ENCODE peak calls at places on chromosome 12, in ten cellular contexts. One of them, this sample, is unnamed.

GRCh38 chr12:106870116-106870515 is 85.6 kb upstream of the TMEM263 start:
- DNase-seq in suprapubic skin: no peak
- DNase-seq in upper lobe of right lung: no peak
- DNase-seq in fibroblast of the aortic adventitia: no peak
- DNase-seq in AG10803: no peak
- DNase-seq in pancreas: no peak
- DNase-seq in mucosa of descending colon: no peak
- DNase-seq in A673: no peak
- DNase-seq in GM12865: no peak
- DNase-seq in GM12864: no peak
- DNase-seq in this sample: no peak

GRCh38 chr12:78143717-78144116 is 313.0 kb downstream of the NAV3 start:
- DNase-seq in suprapubic skin: no peak
- DNase-seq in upper lobe of right lung: no peak
- DNase-seq in fibroblast of the aortic adventitia: no peak
- DNase-seq in AG10803: no peak
- DNase-seq in pancreas: no peak
- DNase-seq in mucosa of descending colon: no peak
- DNase-seq in A673: no peak
- DNase-seq in GM12865: no peak
- DNase-seq in GM12864: no peak
- DNase-seq in this sample: no peak

GRCh38 chr12:50073712-50074111 is 11.4 kb upstream of the SMARCD1 start:
- DNase-seq in suprapubic skin: no peak
- DNase-seq in upper lobe of right lung: no peak
- DNase-seq in fibroblast of the aortic adventitia: no peak
- DNase-seq in AG10803: no peak
- DNase-seq in pancreas: no peak
- DNase-seq in mucosa of descending colon: no peak
- DNase-seq in A673: no peak
- DNase-seq in GM12865: no peak
- DNase-seq in GM12864: no peak
- DNase-seq in this sample: no peak

GRCh38 chr12:14618990-14619389 is 51.3 kb upstream of the PLBD1 start:
- DNase-seq in suprapubic skin: no peak
- DNase-seq in upper lobe of right lung: no peak
- DNase-seq in fibroblast of the aortic adventitia: peak
- DNase-seq in AG10803: peak
- DNase-seq in pancreas: no peak
- DNase-seq in mucosa of descending colon: peak
- DNase-seq in A673: peak
- DNase-seq in GM12865: no peak
- DNase-seq in GM12864: no peak
- DNase-seq in this sample: no peak

GRCh38 chr12:69688496-69689427 is 10.3 kb downstream of the BEST3 start:
- DNase-seq in suprapubic skin: peak
- DNase-seq in upper lobe of right lung: no peak
- DNase-seq in fibroblast of the aortic adventitia: peak
- DNase-seq in AG10803: peak
- DNase-seq in pancreas: peak
- DNase-seq in mucosa of descending colon: peak
- DNase-seq in A673: peak
- DNase-seq in GM12865: peak
- DNase-seq in GM12864: no peak
- DNase-seq in this sample: peak

GRCh38 chr12:25718081-25718731 is 165.1 kb upstream of the LMNTD1 start:
- DNase-seq in suprapubic skin: no peak
- DNase-seq in upper lobe of right lung: no peak
- DNase-seq in fibroblast of the aortic adventitia: peak
- DNase-seq in AG10803: peak
- DNase-seq in pancreas: no peak
- DNase-seq in mucosa of descending colon: peak
- DNase-seq in A673: peak
- DNase-seq in GM12865: no peak
- DNase-seq in GM12864: no peak
- DNase-seq in this sample: no peak

GRCh38 chr12:104213952-104214351 is 1.6 kb upstream of the TXNRD1 start:
- DNase-seq in suprapubic skin: no peak
- DNase-seq in upper lobe of right lung: no peak
- DNase-seq in fibroblast of the aortic adventitia: peak
- DNase-seq in AG10803: peak
- DNase-seq in pancreas: no peak
- DNase-seq in mucosa of descending colon: no peak
- DNase-seq in A673: no peak
- DNase-seq in GM12865: no peak
- DNase-seq in GM12864: no peak
- DNase-seq in this sample: no peak

GRCh38 chr12:97995085-97995484 is 520.3 kb upstream of the TMPO start:
- DNase-seq in suprapubic skin: no peak
- DNase-seq in upper lobe of right lung: no peak
- DNase-seq in fibroblast of the aortic adventitia: no peak
- DNase-seq in AG10803: no peak
- DNase-seq in pancreas: no peak
- DNase-seq in mucosa of descending colon: no peak
- DNase-seq in A673: no peak
- DNase-seq in GM12865: no peak
- DNase-seq in GM12864: no peak
- DNase-seq in this sample: no peak

GRCh38 chr12:113398346-113399290 is 5.1 kb downstream of the SDS start:
- DNase-seq in suprapubic skin: no peak
- DNase-seq in upper lobe of right lung: no peak
- DNase-seq in fibroblast of the aortic adventitia: no peak
- DNase-seq in AG10803: no peak
- DNase-seq in pancreas: no peak
- DNase-seq in mucosa of descending colon: no peak
- DNase-seq in A673: no peak
- DNase-seq in GM12865: no peak
- DNase-seq in GM12864: no peak
- DNase-seq in this sample: no peak
- TF ChIP-seq CTCF in suprapubic skin: no peak
- TF ChIP-seq CTCF in upper lobe of right lung: no peak
- TF ChIP-seq CTCF in fibroblast of the aortic adventitia: no peak
- TF ChIP-seq CTCF in AG10803: no peak
- TF ChIP-seq CTCF in pancreas: no peak
- TF ChIP-seq CTCF in mucosa of descending colon: no peak
- TF ChIP-seq CTCF in A673: no peak
- TF ChIP-seq CTCF in GM12865: no peak
- TF ChIP-seq CTCF in GM12864: no peak
- TF ChIP-seq CTCF in this sample: no peak

DNA sequence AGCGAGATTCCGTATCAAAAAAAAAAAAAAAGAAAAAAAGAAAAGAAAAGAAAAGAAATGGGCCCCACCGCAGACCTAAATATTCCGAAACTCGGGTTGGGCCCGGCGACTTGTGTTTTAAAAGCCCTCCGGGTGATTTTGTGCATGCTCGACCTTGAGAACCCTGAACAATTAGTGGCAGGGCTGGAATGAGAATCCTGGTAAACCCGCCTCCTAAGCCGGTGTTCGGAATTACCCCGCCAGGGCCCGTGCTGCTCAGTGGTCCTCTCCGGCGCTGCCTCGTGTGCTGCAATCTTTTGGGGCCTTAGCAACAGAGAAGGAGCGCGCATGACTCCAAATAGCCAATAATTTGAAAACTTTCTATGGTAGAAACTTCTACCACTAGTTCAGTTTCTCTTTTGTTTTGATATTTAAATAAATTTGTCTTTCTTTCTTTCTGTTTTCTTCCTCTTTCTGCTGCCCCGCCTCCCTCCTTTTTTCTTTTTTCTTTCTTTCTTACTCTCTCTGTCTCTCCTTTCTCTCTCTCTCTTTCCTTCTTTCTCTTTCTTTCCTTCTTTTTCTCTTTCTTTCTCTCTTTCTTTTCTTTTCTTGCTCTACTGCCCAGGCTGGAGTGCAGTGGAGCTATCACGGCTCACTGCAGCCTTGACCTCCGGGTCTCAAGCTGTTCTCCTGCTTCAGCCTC is 1.5 kb upstream of the GALNT6 start:
- DNase-seq in suprapubic skin: no peak
- DNase-seq in upper lobe of right lung: no peak
- DNase-seq in fibroblast of the aortic adventitia: peak
- DNase-seq in AG10803: peak
- DNase-seq in pancreas: no peak
- DNase-seq in mucosa of descending colon: peak
- DNase-seq in A673: no peak
- DNase-seq in GM12865: peak
- DNase-seq in GM12864: no peak
- DNase-seq in this sample: peak
- TF ChIP-seq CTCF in suprapubic skin: no peak
- TF ChIP-seq CTCF in upper lobe of right lung: no peak
- TF ChIP-seq CTCF in fibroblast of the aortic adventitia: peak
- TF ChIP-seq CTCF in AG10803: no peak
- TF ChIP-seq CTCF in pancreas: no peak
- TF ChIP-seq CTCF in mucosa of descending colon: no peak
- TF ChIP-seq CTCF in A673: no peak
- TF ChIP-seq CTCF in GM12865: no peak
- TF ChIP-seq CTCF in GM12864: no peak
- TF ChIP-seq CTCF in this sample: no peak

GRCh38 chr12:27575099-27575779 is 51.2 kb downstream of the PPFIBP1 start:
- DNase-seq in suprapubic skin: no peak
- DNase-seq in upper lobe of right lung: no peak
- DNase-seq in fibroblast of the aortic adventitia: no peak
- DNase-seq in AG10803: no peak
- DNase-seq in pancreas: no peak
- DNase-seq in mucosa of descending colon: no peak
- DNase-seq in A673: no peak
- DNase-seq in GM12865: no peak
- DNase-seq in GM12864: no peak
- DNase-seq in this sample: no peak

GRCh38 chr12:27571463-27571862 is 47.5 kb downstream of the PPFIBP1 start:
- DNase-seq in suprapubic skin: no peak
- DNase-seq in upper lobe of right lung: no peak
- DNase-seq in fibroblast of the aortic adventitia: peak
- DNase-seq in AG10803: peak
- DNase-seq in pancreas: no peak
- DNase-seq in mucosa of descending colon: no peak
- DNase-seq in A673: no peak
- DNase-seq in GM12865: no peak
- DNase-seq in GM12864: no peak
- DNase-seq in this sample: no peak

GRCh38 chr12:27573972-27574371 is 50.0 kb downstream of the PPFIBP1 start:
- DNase-seq in suprapubic skin: no peak
- DNase-seq in upper lobe of right lung: no peak
- DNase-seq in fibroblast of the aortic adventitia: peak
- DNase-seq in AG10803: peak
- DNase-seq in pancreas: no peak
- DNase-seq in mucosa of descending colon: no peak
- DNase-seq in A673: peak
- DNase-seq in GM12865: no peak
- DNase-seq in GM12864: no peak
- DNase-seq in this sample: no peak

GRCh38 chr12:27575780-27576154 is 51.8 kb downstream of the PPFIBP1 start:
- DNase-seq in suprapubic skin: no peak
- DNase-seq in upper lobe of right lung: no peak
- DNase-seq in fibroblast of the aortic adventitia: no peak
- DNase-seq in AG10803: no peak
- DNase-seq in pancreas: no peak
- DNase-seq in mucosa of descending colon: no peak
- DNase-seq in A673: no peak
- DNase-seq in GM12865: no peak
- DNase-seq in GM12864: no peak
- DNase-seq in this sample: no peak

DNA sequence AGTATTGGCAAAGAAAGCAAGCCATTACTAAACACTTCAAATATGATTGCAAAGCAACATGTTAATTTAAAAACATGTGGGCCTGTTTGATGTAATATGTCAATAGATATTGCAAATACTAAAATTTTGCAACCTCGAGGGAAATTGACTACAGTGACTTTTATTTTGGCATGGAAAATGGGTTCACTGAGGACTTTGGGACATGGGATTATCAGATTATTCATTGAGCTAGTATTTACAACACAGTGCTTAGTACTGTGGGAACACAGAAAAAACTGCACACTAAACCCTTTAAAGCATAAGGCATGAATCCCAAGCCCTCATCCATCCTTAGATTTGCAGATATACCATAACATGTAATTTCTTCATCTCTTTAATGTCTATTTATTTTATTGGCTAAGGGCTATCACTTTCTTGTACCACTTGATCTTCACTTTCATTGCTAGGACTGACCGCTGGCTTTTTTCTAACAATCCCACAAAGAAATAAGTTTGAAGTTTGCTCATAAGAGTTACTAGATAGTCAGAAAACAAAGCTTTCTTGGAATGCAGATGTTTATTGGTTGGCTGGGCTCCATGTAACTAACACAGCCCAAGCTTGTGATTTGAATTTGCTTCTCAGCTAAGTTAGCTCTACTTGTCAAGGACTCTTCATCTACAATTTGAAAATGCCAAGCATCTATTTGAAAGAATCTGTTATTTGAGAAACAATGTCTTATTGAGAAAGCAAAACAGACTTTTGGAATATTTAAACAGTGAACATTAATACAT is 48.7 kb downstream of the PPFIBP1 start:
- DNase-seq in suprapubic skin: no peak
- DNase-seq in upper lobe of right lung: no peak
- DNase-seq in fibroblast of the aortic adventitia: peak
- DNase-seq in AG10803: peak
- DNase-seq in pancreas: no peak
- DNase-seq in mucosa of descending colon: no peak
- DNase-seq in A673: no peak
- DNase-seq in GM12865: no peak
- DNase-seq in GM12864: no peak
- DNase-seq in this sample: no peak
- TF ChIP-seq CTCF in suprapubic skin: no peak
- TF ChIP-seq CTCF in upper lobe of right lung: no peak
- TF ChIP-seq CTCF in fibroblast of the aortic adventitia: no peak
- TF ChIP-seq CTCF in AG10803: no peak
- TF ChIP-seq CTCF in pancreas: no peak
- TF ChIP-seq CTCF in mucosa of descending colon: no peak
- TF ChIP-seq CTCF in A673: no peak
- TF ChIP-seq CTCF in GM12865: no peak
- TF ChIP-seq CTCF in GM12864: no peak
- TF ChIP-seq CTCF in this sample: no peak

GRCh38 chr12:74408601-74409166 is 129.0 kb upstream of the ATXN7L3B start:
- DNase-seq in suprapubic skin: no peak
- DNase-seq in upper lobe of right lung: no peak
- DNase-seq in fibroblast of the aortic adventitia: no peak
- DNase-seq in AG10803: no peak
- DNase-seq in pancreas: no peak
- DNase-seq in mucosa of descending colon: no peak
- DNase-seq in A673: no peak
- DNase-seq in GM12865: no peak
- DNase-seq in GM12864: no peak
- DNase-seq in this sample: no peak

GRCh38 chr12:74418573-74418972 is 119.1 kb upstream of the ATXN7L3B start:
- DNase-seq in suprapubic skin: no peak
- DNase-seq in upper lobe of right lung: no peak
- DNase-seq in fibroblast of the aortic adventitia: no peak
- DNase-seq in AG10803: no peak
- DNase-seq in pancreas: no peak
- DNase-seq in mucosa of descending colon: no peak
- DNase-seq in A673: no peak
- DNase-seq in GM12865: no peak
- DNase-seq in GM12864: no peak
- DNase-seq in this sample: no peak

GRCh38 chr12:74415633-74416032 is 122.0 kb upstream of the ATXN7L3B start:
- DNase-seq in suprapubic skin: no peak
- DNase-seq in upper lobe of right lung: no peak
- DNase-seq in fibroblast of the aortic adventitia: peak
- DNase-seq in AG10803: peak
- DNase-seq in pancreas: no peak
- DNase-seq in mucosa of descending colon: peak
- DNase-seq in A673: peak
- DNase-seq in GM12865: peak
- DNase-seq in GM12864: no peak
- DNase-seq in this sample: no peak

GRCh38 chr12:74412607-74413230 is 124.9 kb upstream of the ATXN7L3B start:
- DNase-seq in suprapubic skin: no peak
- DNase-seq in upper lobe of right lung: no peak
- DNase-seq in fibroblast of the aortic adventitia: peak
- DNase-seq in AG10803: peak
- DNase-seq in pancreas: no peak
- DNase-seq in mucosa of descending colon: no peak
- DNase-seq in A673: peak
- DNase-seq in GM12865: peak
- DNase-seq in GM12864: no peak
- DNase-seq in this sample: peak
- TF ChIP-seq CTCF in suprapubic skin: no peak
- TF ChIP-seq CTCF in upper lobe of right lung: peak
- TF ChIP-seq CTCF in fibroblast of the aortic adventitia: peak
- TF ChIP-seq CTCF in AG10803: peak
- TF ChIP-seq CTCF in pancreas: peak
- TF ChIP-seq CTCF in mucosa of descending colon: no peak
- TF ChIP-seq CTCF in A673: peak
- TF ChIP-seq CTCF in GM12865: peak
- TF ChIP-seq CTCF in GM12864: peak
- TF ChIP-seq CTCF in this sample: peak

This sample was measured in GM06990.